ENCODE peak calls at places on chromosome 15, in seven cellular contexts. V is small intestine; W is heart right ventricle; X is CD8-positive, alpha-beta T cell; E is IMR-90; M is ovary; B is adipocyte. I is an unnamed sample. For H3K9me3 and H3K27me3, the result is how much of the 10 kb centered on the place peaks cover.

GRCh38 chr15:52730163-52730562 is 51.0 kb upstream of the ATOSA start:
- DNase-seq in V (peak), W (no peak), X (peak), E (peak), M (no peak), B (no peak), I (no peak)

GRCh38 chr15:56038015-56038414 is 44.6 kb upstream of the NEDD4 start:
- DNase-seq in V (no peak), W (no peak), X (no peak), E (peak), M (no peak), B (peak), I (peak)

GRCh38 chr15:68773036-68773435 is 47.7 kb downstream of the ANP32A start:
- DNase-seq in V (no peak), W (no peak), X (no peak), E (no peak), M (no peak), B (no peak), I (no peak)

GRCh38 chr15:99963096-99963825 is 230.0 kb upstream of the LYSMD4 start:
- DNase-seq in V (no peak), W (no peak), X (no peak), E (no peak), M (no peak), B (peak), I (peak)

GRCh38 chr15:99268431-99268830 is 17.1 kb downstream of the LRRC28 start:
- DNase-seq in V (no peak), W (no peak), X (no peak), E (no peak), M (no peak), B (no peak), I (no peak)

GRCh38 chr15:74193305-74193718 is 9.3 kb downstream of the STRA6 start:
- DNase-seq in V (no peak), W (no peak), X (no peak), E (peak), M (no peak), B (peak), I (peak)

GRCh38 chr15:94270570-94270969 is 39.2 kb downstream of the MCTP2 start:
- DNase-seq in V (no peak), W (no peak), X (no peak), E (no peak), M (no peak), B (no peak), I (no peak)

GRCh38 chr15:89754361-89755154 is 3.5 kb upstream of the MESP1 start:
- DNase-seq in V (no peak), W (no peak), X (no peak), E (peak), M (no peak), B (no peak), I (no peak)

GRCh38 chr15:27956285-27956684 is 142.8 kb downstream of the OCA2 start:
- DNase-seq in V (no peak), W (no peak), X (no peak), E (no peak), M (no peak), B (no peak), I (no peak)

GRCh38 chr15:39238443-39238842 is 342.4 kb upstream of the THBS1 start:
- DNase-seq in V (no peak), W (no peak), X (no peak), E (no peak), M (no peak), B (peak), I (no peak)

DNA sequence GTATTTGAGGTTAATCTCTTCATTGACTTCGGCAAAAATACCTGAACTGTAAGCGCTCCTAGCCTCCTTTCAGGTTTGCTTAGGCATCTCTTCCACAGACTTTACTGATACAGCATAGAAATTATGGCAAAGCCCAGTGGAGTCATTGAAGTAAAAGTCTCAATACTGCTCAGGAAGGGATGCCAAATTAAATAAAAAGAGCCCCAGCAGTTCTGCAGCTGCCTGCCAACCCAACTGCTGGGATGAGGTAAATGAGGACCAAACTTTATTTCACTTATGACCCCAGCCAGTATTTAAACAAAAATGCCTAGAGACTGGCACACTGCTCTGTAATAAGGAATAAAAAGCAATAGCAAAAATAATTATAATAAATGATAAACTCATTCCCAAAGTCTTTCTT is 65.4 kb downstream of the IQCH start:
- DNase-seq in V (no peak), W (no peak), X (no peak), E (no peak), M (no peak), B (no peak), I (peak)
- H3K4me3 ChIP-seq in V (no peak), W (no peak), X (no peak), E (no peak), M (no peak), B (no peak), I (no peak)

DNA sequence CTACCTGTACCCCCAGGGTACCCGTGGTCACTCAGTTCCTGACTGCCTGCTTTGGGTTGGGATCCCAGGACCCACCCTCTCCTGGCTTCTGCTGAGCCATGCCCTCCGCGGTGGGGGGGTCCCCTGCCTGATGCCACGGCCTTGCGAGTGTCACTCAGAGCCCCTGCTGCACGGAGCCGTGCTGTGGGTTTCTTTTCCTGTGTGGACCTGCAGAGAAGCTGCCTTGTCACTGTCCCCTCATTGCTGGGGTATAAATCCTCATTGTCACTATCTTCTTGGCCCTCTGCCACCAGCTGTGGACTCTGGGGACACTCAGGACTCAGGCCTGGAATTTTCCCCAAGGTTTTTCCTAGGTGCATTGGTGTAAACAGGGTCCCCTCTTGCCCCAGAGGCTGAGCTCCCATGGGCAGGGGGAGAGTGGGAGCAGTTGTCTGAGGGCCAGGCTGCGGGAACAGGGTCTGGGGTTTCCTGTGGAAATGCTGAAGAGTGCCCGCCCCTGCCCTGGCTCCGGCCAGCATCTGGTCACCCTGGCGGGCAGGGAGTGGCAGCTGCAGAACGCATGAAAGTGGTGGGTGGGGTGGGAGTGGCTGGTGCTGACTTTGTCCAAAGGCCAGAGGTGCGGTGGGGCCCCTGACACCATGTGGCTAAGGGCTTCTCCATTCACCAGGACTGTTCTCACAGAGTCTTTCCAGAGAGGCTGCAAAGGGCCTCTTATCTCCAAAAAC is 191.7 kb downstream of the GOLGA6L6 start:
- DNase-seq in V (no peak), W (no peak), X (no peak), E (no peak), M (no peak), B (no peak), I (no peak)
- H3K9me3 ChIP-seq in V (under half), W (under half), X (under half), E (half or more), M (under half), B (under half), I (under half)

GRCh38 chr15:76064375-76064774 is 4.6 kb downstream of the TMEM266 start:
- DNase-seq in V (no peak), W (no peak), X (no peak), E (no peak), M (no peak), B (no peak), I (no peak)
- H3K27me3 ChIP-seq in V (under half), W (under half), X (under half), E (half or more), M (under half), B (half or more), I (half or more)

DNA sequence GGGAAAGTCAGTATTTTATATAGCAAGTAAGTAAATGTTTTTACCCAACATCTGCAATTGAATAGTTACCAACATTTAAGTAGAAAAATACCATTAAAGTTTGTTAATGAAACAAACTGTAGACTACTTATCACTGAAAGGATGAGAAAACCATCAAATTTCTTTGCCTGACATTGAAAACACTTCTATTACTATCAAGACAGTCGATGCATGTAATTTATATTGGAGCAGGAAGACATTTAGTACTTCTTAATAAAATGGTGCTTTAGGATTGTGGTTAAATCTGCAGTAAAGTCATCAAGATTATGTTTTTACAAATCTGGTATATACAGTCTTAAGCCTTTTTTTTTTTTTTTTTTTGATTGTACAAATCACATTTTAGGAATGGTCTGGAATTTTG is 13.9 kb upstream of the CHD2 start:
- DNase-seq in V (no peak), W (no peak), X (no peak), E (no peak), M (no peak), B (no peak), I (no peak)
- H3K4me3 ChIP-seq in V (no peak), W (peak), X (peak), E (no peak), M (no peak), B (peak), I (peak)